ENCODE peak calls at places on chromosome X, in eight cellular contexts. J is hepatic stellate cell; C is stimulated activated CD4-positive, alpha-beta T cell treated with anti-CD3 and anti-CD28 coated beads, Interleukin-15, amount 100 ng/mL, for 24 hours; L is GF-D8; B is activated T-helper 1 cell treated with Interleukin-2 at 50 U/mL for 16 hours; A is sigmoid colon; E is dorsolateral prefrontal cortex; W is activated T-cell treated with anti-CD3 and anti-CD28 coated beads, Interleukin-2, amount 50 U/mL, for 24 hours. H is an unnamed sample.

GRCh38 chrX:128439159-128439558 is 387.0 kb upstream of the ACTRT1 start:
- DNase-seq in J (no peak), E (no peak), W (no peak), C (no peak), B (no peak), A (no peak), L (no peak), H (no peak)

GRCh38 chrX:45767021-45767491 is 566.4 kb upstream of the DIPK2B start:
- DNase-seq in C (no peak), L (peak; percentile 66), B (no peak), J (no peak), W (no peak), E (no peak), A (no peak), H (no peak)

GRCh38 chrX:134174859-134175258 is 62.1 kb upstream of the CCDC160 start:
- DNase-seq in W (no peak), J (no peak), E (no peak), A (no peak), B (no peak), L (no peak), C (no peak), H (no peak)

GRCh38 chrX:72568406-72569092 is 4.1 kb downstream of the HDAC8 start:
- DNase-seq in E (no peak), C (no peak), W (no peak), L (no peak), A (no peak), B (no peak), J (no peak), H (no peak)

GRCh38 chrX:115564243-115564642 is 3.3 kb downstream of the PLS3 start:
- DNase-seq in C (no peak), W (no peak), L (no peak), E (no peak), A (no peak), B (no peak), J (peak; percentile 25), H (no peak)

GRCh38 chrX:148310402-148311200 is 189.8 kb upstream of the AFF2 start:
- DNase-seq in A (no peak), C (peak; percentile 54), W (peak; percentile 39), B (peak; percentile 29), E (no peak), L (peak; percentile 82), J (no peak), H (no peak)

GRCh38 chrX:153410328-153410727 is 944 bp upstream of the ZFP92 start:
- DNase-seq in L (no peak), A (no peak), B (no peak), C (no peak), W (no peak), J (no peak), E (no peak), H (no peak)

GRCh38 chrX:39409246-39409917 is 608.1 kb downstream of the MID1IP1 start:
- DNase-seq in W (no peak), E (no peak), C (no peak), J (no peak), L (no peak), A (no peak), B (no peak), H (no peak)

GRCh38 chrX:29110041-29110440 is 522.8 kb downstream of the IL1RAPL1 start:
- DNase-seq in E (no peak), L (no peak), A (no peak), B (no peak), W (no peak), J (no peak), C (no peak), H (no peak)

GRCh38 chrX:129719931-129720520 is 18.8 kb upstream of the XPNPEP2 start:
- DNase-seq in W (peak; percentile 2), J (no peak), C (no peak), A (no peak), L (no peak), B (no peak), E (no peak), H (no peak)

GRCh38 chrX:49171752-49172279 is at the start of gene PLP2:
- DNase-seq in A (peak; percentile 85), C (peak; percentile 85), W (peak; percentile 81), B (peak; percentile 65), L (peak; percentile 9), E (peak; percentile 28), J (peak; percentile 44), H (peak; percentile 62)

GRCh38 chrX:152915541-152916241 is 17.8 kb downstream of the ZNF185 start:
- DNase-seq in B (no peak), C (no peak), J (peak; percentile 80), W (no peak), E (no peak), A (no peak), L (no peak), H (peak; percentile 68)

GRCh38 chrX:88584283-88584682 is 162.7 kb upstream of the CPXCR1 start:
- DNase-seq in B (no peak), J (no peak), E (no peak), L (no peak), A (no peak), W (no peak), C (no peak), H (no peak)

GRCh38 chrX:129932792-129933321 is 26.9 kb downstream of the UTP14A start:
- DNase-seq in J (no peak), E (peak; percentile 16), B (no peak), A (peak; percentile 71), C (peak; percentile 17), L (no peak), W (peak; percentile 39), H (no peak)

GRCh38 chrX:115449742-115450141 is 111.2 kb upstream of the PLS3 start:
- DNase-seq in L (no peak), A (peak; percentile 67), C (no peak), W (no peak), J (no peak), E (no peak), B (no peak), H (no peak)

GRCh38 chrX:22800806-22801205 is 199.0 kb upstream of the DDX53 start:
- DNase-seq in L (no peak), W (no peak), E (no peak), C (no peak), B (no peak), J (no peak), A (no peak), H (no peak)

GRCh38 chrX:153722704-153723350 is 1.4 kb downstream of the BCAP31 start:
- DNase-seq in L (no peak), W (no peak), B (no peak), A (no peak), J (peak; percentile 46), C (peak; percentile 7), E (no peak), H (no peak)

GRCh38 chrX:40108959-40109287 is 11.2 kb upstream of the BCOR start:
- DNase-seq in C (peak; percentile 72), B (peak; percentile 56), L (peak; percentile 7), J (peak; percentile 88), A (peak; percentile 93), W (peak; percentile 79), E (peak; percentile 59), H (peak; percentile 89)

GRCh38 chrX:3811331-3812311 is 98.2 kb upstream of the PRKX start:
- DNase-seq in B (peak; percentile 17), C (peak; percentile 51), J (peak; percentile 26), E (peak; percentile 22), L (no peak), W (no peak), A (no peak), H (peak; percentile 19)

GRCh38 chrX:56107320-56107719 is 124.8 kb upstream of the KLF8 start:
- DNase-seq in L (no peak), C (no peak), B (no peak), A (no peak), W (no peak), E (no peak), J (no peak), H (no peak)

GRCh38 chrX:134603806-134604700 is 54.2 kb downstream of the PLAC1 start:
- DNase-seq in A (no peak), E (no peak), B (no peak), L (no peak), C (no peak), J (peak; percentile 59), W (no peak), H (peak; percentile 76)

H was measured in AG08396.